ENCODE peak calls at places on chromosomes 7 and 10, in seven cellular contexts. A is mucosa of descending colon, H is hepatocyte, O is colonic mucosa, L is suprapubic skin, M is BJ, V is GM06990. N is an unnamed sample. For H3K36me3, the result is how much of the 10 kb centered on the place peaks cover.

GRCh38 chr7:14837216-14837615 is 65.3 kb downstream of the DGKB start:
- DNase-seq in A (no peak), O (no peak), L (no peak), H (no peak), V (no peak), M (no peak), N (no peak)

GRCh38 chr7:131509781-131510180 is 46.6 kb downstream of the PODXL start:
- DNase-seq in H (no peak), A (no peak), L (no peak), M (no peak), V (no peak), O (no peak), N (no peak)

GRCh38 chr7:131600578-131600977 is 44.1 kb upstream of the PODXL start:
- DNase-seq in M (no peak), V (no peak), A (no peak), L (no peak), O (no peak), H (no peak), N (no peak)

GRCh38 chr10:11205026-11205772 is 187.5 kb downstream of the CELF2 start:
- DNase-seq in H (no peak), O (no peak), A (no peak), M (no peak), L (no peak), V (no peak), N (no peak)

GRCh38 chr10:113362645-113363091 is 190.2 kb upstream of the HABP2 start:
- DNase-seq in L (no peak), V (no peak), H (no peak), O (peak), A (no peak), M (peak), N (no peak)

GRCh38 chr7:584122-584465 is 64.4 kb upstream of the PDGFA start:
- DNase-seq in H (no peak), L (no peak), O (peak), M (no peak), A (peak), V (no peak), N (peak)

GRCh38 chr7:39642896-39643295 is 19.5 kb downstream of the RALA start:
- DNase-seq in O (no peak), L (no peak), V (no peak), H (no peak), A (no peak), M (no peak), N (no peak)

GRCh38 chr10:10500941-10501340 is 516.7 kb upstream of the CELF2 start:
- DNase-seq in L (no peak), M (no peak), H (no peak), V (no peak), O (no peak), A (no peak), N (no peak)

GRCh38 chr7:55096318-55096717 is 77.5 kb downstream of the EGFR start:
- DNase-seq in V (no peak), O (no peak), L (no peak), M (no peak), H (no peak), A (no peak), N (no peak)

GRCh38 chr10:106167946-106168345 is 996.6 kb downstream of the SORCS1 start:
- DNase-seq in H (no peak), M (no peak), L (no peak), V (no peak), A (no peak), O (no peak), N (no peak)

DNA sequence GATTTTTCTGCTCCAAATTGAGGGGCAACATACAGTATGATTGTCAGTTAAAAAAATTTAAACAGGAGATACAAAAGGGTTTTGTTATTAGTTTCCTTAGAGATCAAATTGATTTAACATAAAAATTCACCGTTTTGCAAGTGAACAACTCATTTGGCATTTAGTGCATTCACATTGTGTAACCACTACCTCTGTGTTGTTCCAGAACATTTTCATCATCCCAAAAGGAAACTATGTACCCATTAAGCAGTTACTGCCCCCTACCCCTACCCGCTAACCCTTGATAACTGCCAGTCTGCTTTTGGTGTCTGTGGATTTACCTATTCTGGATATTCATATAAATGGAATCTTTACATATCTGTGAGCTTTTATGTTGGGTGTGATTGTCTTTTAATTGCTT is 3.1 kb downstream of the ZRANB1 start:
- DNase-seq in M (no peak), O (no peak), L (no peak), H (no peak), A (no peak), V (no peak), N (no peak)
- H3K36me3 ChIP-seq in M (under half), O (under half), L (under half), H (under half), A (under half), V (under half), N (under half)

GRCh38 chr10:31961675-31962074 is 33.0 kb upstream of the ARHGAP12 start:
- DNase-seq in L (no peak), O (no peak), H (no peak), A (no peak), V (no peak), M (peak), N (no peak)
- TF ChIP-seq CTCF in L (no peak), O (no peak), H (no peak), A (no peak), V (no peak), M (no peak), N (no peak)

GRCh38 chr10:3242251-3242650 is 69.7 kb upstream of the PITRM1 start:
- DNase-seq in H (no peak), M (no peak), A (no peak), L (no peak), O (no peak), V (no peak), N (no peak)

GRCh38 chr10:3239066-3239919 is 66.7 kb upstream of the PITRM1 start:
- DNase-seq in H (peak), V (peak), L (no peak), M (no peak), O (peak), A (peak), N (peak)

GRCh38 chr10:3241128-3242057 is 68.8 kb upstream of the PITRM1 start:
- DNase-seq in O (no peak), M (no peak), V (no peak), H (no peak), A (no peak), L (no peak), N (no peak)

GRCh38 chr10:3238115-3238871 is 65.7 kb upstream of the PITRM1 start:
- DNase-seq in H (no peak), M (no peak), A (no peak), O (no peak), L (no peak), V (no peak), N (no peak)

DNA sequence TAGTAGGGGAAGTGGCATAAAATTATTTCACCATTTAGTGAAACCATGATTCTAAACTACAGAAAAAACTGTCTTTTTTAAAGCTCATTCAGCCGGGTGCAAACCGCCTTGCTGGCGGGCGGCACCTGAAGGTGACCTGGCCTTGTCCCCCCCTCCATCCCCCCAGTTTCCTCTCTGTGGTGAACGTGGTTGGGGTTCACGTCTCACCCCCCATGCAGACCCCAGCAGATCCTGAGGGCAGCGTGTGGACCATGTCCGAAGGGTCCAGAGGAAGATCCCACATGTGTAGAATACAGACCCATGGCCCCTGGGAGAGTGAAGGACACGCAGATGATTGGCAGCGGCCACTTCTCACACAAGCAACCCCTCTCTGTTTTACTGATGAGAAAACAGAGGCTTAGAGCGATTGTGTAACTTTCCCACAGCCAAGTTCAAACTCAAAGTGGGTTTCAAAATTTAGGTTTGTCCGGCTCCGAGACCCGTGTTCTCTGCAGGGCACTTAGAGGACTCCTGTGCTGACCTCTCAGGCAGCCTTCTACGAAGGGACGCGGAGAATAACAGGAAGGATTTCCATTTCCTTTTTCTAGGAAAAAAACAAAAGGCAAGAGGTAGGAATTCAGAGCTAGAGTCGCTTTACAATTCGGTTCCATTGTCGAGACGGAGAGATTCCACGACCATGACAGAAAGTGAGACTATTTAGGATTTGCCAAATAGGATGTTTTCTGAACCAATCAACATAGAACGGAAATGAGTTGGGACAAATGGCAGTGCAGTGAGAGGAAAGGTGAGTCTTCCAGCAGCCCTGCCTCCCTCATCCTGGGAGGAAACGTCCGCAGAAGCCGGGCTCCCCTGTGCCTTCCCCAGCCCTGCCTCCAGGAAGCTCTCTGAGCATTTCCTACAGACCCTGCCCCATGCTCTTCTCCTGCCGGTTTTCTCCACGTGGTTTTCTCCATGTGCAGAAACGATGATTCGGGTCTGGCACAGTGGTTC is 67.6 kb upstream of the PITRM1 start:
- DNase-seq in H (no peak), V (no peak), L (no peak), A (no peak), O (no peak), M (no peak), N (no peak)
- H3K36me3 ChIP-seq in H (under half), V (under half), L (under half), A (under half), O (under half), M (under half), N (under half)

GRCh38 chr7:43296306-43296705 is 183.9 kb downstream of the HECW1 start:
- DNase-seq in V (no peak), M (no peak), A (no peak), O (no peak), L (no peak), H (no peak), N (no peak)
- TF ChIP-seq CTCF in V (no peak), M (no peak), A (no peak), O (no peak), L (no peak), H (no peak), N (no peak)

GRCh38 chr7:92576296-92576695 is 13.9 kb downstream of the FAM133B start:
- DNase-seq in O (no peak), A (no peak), M (no peak), H (no peak), L (no peak), V (no peak), N (no peak)
- H3K36me3 ChIP-seq in O (under half), A (under half), M (under half), H (under half), L (half or more), V (under half), N (half or more)

GRCh38 chr7:32042900-32043299 is 27.3 kb downstream of the PDE1C start:
- DNase-seq in A (no peak), M (no peak), H (no peak), L (no peak), O (no peak), V (no peak), N (no peak)

GRCh38 chr7:32036557-32036956 is 33.6 kb downstream of the PDE1C start:
- DNase-seq in V (peak), O (no peak), M (no peak), A (no peak), L (no peak), H (no peak), N (no peak)

GRCh38 chr7:32037650-32038198 is 32.5 kb downstream of the PDE1C start:
- DNase-seq in L (no peak), V (peak), M (no peak), O (no peak), H (no peak), A (no peak), N (no peak)

GRCh38 chr7:32043688-32044087 is 26.5 kb downstream of the PDE1C start:
- DNase-seq in V (no peak), H (no peak), O (no peak), L (no peak), M (no peak), A (no peak), N (no peak)

DNA sequence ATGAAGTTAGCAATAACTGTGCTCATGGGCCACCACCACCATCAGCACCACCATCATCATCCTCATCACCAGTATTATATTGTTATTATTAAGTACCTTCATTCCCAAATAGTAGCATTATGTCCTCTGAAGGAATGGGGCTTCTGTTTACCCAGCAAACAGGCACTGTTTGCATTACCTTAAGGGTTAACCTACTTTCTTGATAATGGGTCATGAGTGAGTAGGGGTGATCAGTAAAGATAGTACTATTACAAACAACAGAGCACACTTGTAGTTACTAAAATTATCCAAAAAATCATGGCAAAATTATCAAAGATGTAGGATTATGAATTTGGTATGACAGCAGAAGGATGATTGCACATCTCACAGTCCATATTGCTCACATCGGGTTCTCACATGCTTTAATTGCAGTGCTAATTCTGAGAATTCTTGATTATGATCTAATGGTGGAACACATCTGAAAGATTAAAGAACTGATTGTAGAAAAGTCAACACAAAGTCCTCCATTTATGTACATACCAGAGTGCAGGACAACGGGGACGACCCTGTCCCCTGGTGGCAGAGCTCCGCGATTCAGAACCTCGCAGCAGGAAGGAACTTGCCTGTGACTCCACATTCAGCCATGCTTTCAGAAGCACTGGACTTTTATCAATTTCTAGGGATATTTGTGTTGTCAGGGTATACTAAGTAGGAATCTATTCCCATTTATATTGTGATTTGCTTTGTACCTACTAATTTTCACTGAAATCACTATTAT is 31.0 kb downstream of the PDE1C start:
- DNase-seq in M (no peak), O (no peak), H (peak), L (no peak), A (no peak), V (no peak), N (no peak)
- TF ChIP-seq CTCF in M (no peak), O (no peak), H (peak), L (no peak), A (no peak), V (no peak), N (no peak)

GRCh38 chr10:92506336-92506735 is 67.6 kb downstream of the IDE start:
- DNase-seq in M (no peak), H (no peak), V (no peak), A (no peak), L (no peak), O (no peak), N (no peak)
- H3K36me3 ChIP-seq in M (under half), H (under half), V (under half), A (under half), L (half or more), O (under half), N (half or more)

GRCh38 chr10:60735244-60735643 is 43.0 kb upstream of the CDK1 start:
- DNase-seq in V (no peak), L (no peak), M (no peak), A (no peak), O (peak), H (no peak), N (no peak)

GRCh38 chr10:60733826-60734225 is 44.5 kb upstream of the CDK1 start:
- DNase-seq in O (no peak), V (no peak), L (no peak), M (no peak), A (no peak), H (no peak), N (peak)

GRCh38 chr10:60732240-60733188 is 45.8 kb upstream of the CDK1 start:
- DNase-seq in V (no peak), H (peak), L (peak), A (peak), O (peak), M (no peak), N (peak)

GRCh38 chr10:60734226-60734625 is 44.1 kb upstream of the CDK1 start:
- DNase-seq in A (no peak), M (no peak), L (no peak), H (no peak), V (no peak), O (no peak), N (no peak)

GRCh38 chr10:60733189-60733815 is 45.0 kb upstream of the CDK1 start:
- DNase-seq in O (peak), M (no peak), L (no peak), V (peak), A (peak), H (peak), N (peak)
- TF ChIP-seq CTCF in O (peak), M (no peak), L (peak), V (no peak), A (peak), H (peak), N (peak)

DNA sequence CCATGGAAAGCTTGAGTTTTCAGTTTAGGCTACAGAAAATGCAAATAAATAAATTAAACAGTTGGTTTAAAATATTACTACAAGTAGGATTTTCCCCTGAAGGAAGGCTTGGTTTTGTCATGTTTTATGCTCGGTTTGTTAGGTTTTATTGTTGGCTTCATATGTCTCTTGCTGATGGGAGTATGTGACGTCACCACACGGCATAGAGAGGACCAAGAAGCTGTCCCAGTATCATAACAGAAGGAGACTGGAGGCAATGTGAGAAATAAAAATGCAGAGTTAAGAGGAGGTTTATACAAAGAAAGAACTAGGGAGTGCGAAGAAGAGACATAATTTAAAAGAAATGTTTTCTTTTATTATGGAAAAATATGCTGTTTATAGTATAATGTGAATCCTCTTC is 24.4 kb downstream of the PCDH15 start:
- DNase-seq in A (no peak), O (no peak), M (no peak), V (no peak), H (no peak), L (no peak), N (no peak)
- H3K36me3 ChIP-seq in A (under half), O (under half), M (under half), V (under half), H (under half), L (under half), N (under half)